ENCODE peak calls at places on chromosomes 1 and 21, in eight cellular contexts. One of them, this sample, is unnamed. For H3K4me1, the result is how much of the 10 kb centered on the place peaks cover.

GRCh38 chr1:6279721-6280383 is 19.0 kb upstream of the GPR153 start:
- DNase-seq in neuronal stem cell: no peak
- DNase-seq in heart left ventricle: no peak
- DNase-seq in transverse colon: no peak
- DNase-seq in tibial artery: no peak
- DNase-seq in hepatocyte: no peak
- DNase-seq in heart right ventricle: no peak
- DNase-seq in mucosa of descending colon: no peak
- DNase-seq in this sample: no peak

GRCh38 chr1:247385283-247385682 is 30.7 kb upstream of the NLRP3 start:
- DNase-seq in neuronal stem cell: no peak
- DNase-seq in heart left ventricle: no peak
- DNase-seq in transverse colon: no peak
- DNase-seq in tibial artery: no peak
- DNase-seq in hepatocyte: no peak
- DNase-seq in heart right ventricle: no peak
- DNase-seq in mucosa of descending colon: no peak
- DNase-seq in this sample: no peak

GRCh38 chr1:86708923-86709322 is 4.5 kb downstream of the SH3GLB1 start:
- DNase-seq in neuronal stem cell: no peak
- DNase-seq in heart left ventricle: no peak
- DNase-seq in transverse colon: no peak
- DNase-seq in tibial artery: no peak
- DNase-seq in hepatocyte: no peak
- DNase-seq in heart right ventricle: no peak
- DNase-seq in mucosa of descending colon: no peak
- DNase-seq in this sample: no peak

GRCh38 chr1:222946436-222946835 is 131.6 kb downstream of the DISP1 start:
- DNase-seq in neuronal stem cell: no peak
- DNase-seq in heart left ventricle: no peak
- DNase-seq in transverse colon: no peak
- DNase-seq in tibial artery: no peak
- DNase-seq in hepatocyte: no peak
- DNase-seq in heart right ventricle: no peak
- DNase-seq in mucosa of descending colon: no peak
- DNase-seq in this sample: no peak

GRCh38 chr1:203046984-203047630 is 20.8 kb downstream of the PPFIA4 start:
- DNase-seq in neuronal stem cell: no peak
- DNase-seq in heart left ventricle: no peak
- DNase-seq in transverse colon: no peak
- DNase-seq in tibial artery: no peak
- DNase-seq in hepatocyte: peak
- DNase-seq in heart right ventricle: no peak
- DNase-seq in mucosa of descending colon: no peak
- DNase-seq in this sample: no peak

GRCh38 chr1:77347646-77348045 is 65.8 kb downstream of the AK5 start:
- DNase-seq in neuronal stem cell: no peak
- DNase-seq in heart left ventricle: no peak
- DNase-seq in transverse colon: no peak
- DNase-seq in tibial artery: no peak
- DNase-seq in hepatocyte: peak
- DNase-seq in heart right ventricle: no peak
- DNase-seq in mucosa of descending colon: no peak
- DNase-seq in this sample: no peak

GRCh38 chr21:45596704-45597318 is 46.7 kb upstream of the PCBP3 start:
- DNase-seq in neuronal stem cell: peak
- DNase-seq in heart left ventricle: peak
- DNase-seq in transverse colon: peak
- DNase-seq in tibial artery: peak
- DNase-seq in hepatocyte: peak
- DNase-seq in heart right ventricle: peak
- DNase-seq in mucosa of descending colon: peak
- DNase-seq in this sample: peak

GRCh38 chr1:219681876-219682275 is 69.0 kb upstream of the ZC3H11B start:
- DNase-seq in neuronal stem cell: no peak
- DNase-seq in heart left ventricle: no peak
- DNase-seq in transverse colon: no peak
- DNase-seq in tibial artery: no peak
- DNase-seq in hepatocyte: no peak
- DNase-seq in heart right ventricle: no peak
- DNase-seq in mucosa of descending colon: no peak
- DNase-seq in this sample: no peak

GRCh38 chr1:100835866-100836842 is 58.5 kb downstream of the EXTL2 start:
- DNase-seq in neuronal stem cell: no peak
- DNase-seq in heart left ventricle: no peak
- DNase-seq in transverse colon: no peak
- DNase-seq in tibial artery: no peak
- DNase-seq in hepatocyte: no peak
- DNase-seq in heart right ventricle: no peak
- DNase-seq in mucosa of descending colon: no peak
- DNase-seq in this sample: no peak

GRCh38 chr1:27878038-27878437 is 5.7 kb downstream of the THEMIS2 start:
- DNase-seq in neuronal stem cell: no peak
- DNase-seq in heart left ventricle: no peak
- DNase-seq in transverse colon: no peak
- DNase-seq in tibial artery: no peak
- DNase-seq in hepatocyte: no peak
- DNase-seq in heart right ventricle: no peak
- DNase-seq in mucosa of descending colon: peak
- DNase-seq in this sample: no peak

GRCh38 chr1:159943908-159944622 is 1.3 kb downstream of the IGSF9 start:
- DNase-seq in neuronal stem cell: no peak
- DNase-seq in heart left ventricle: no peak
- DNase-seq in transverse colon: no peak
- DNase-seq in tibial artery: no peak
- DNase-seq in hepatocyte: no peak
- DNase-seq in heart right ventricle: no peak
- DNase-seq in mucosa of descending colon: no peak
- DNase-seq in this sample: no peak

GRCh38 chr1:22388666-22389455 is 62.8 kb upstream of the ZBTB40 start:
- DNase-seq in neuronal stem cell: no peak
- DNase-seq in heart left ventricle: no peak
- DNase-seq in transverse colon: no peak
- DNase-seq in tibial artery: no peak
- DNase-seq in hepatocyte: peak
- DNase-seq in heart right ventricle: no peak
- DNase-seq in mucosa of descending colon: no peak
- DNase-seq in this sample: no peak

GRCh38 chr1:4062560-4062959 is 162.5 kb upstream of the C1orf174 start:
- DNase-seq in neuronal stem cell: no peak
- DNase-seq in heart left ventricle: no peak
- DNase-seq in transverse colon: no peak
- DNase-seq in tibial artery: no peak
- DNase-seq in hepatocyte: no peak
- DNase-seq in heart right ventricle: no peak
- DNase-seq in mucosa of descending colon: no peak
- DNase-seq in this sample: no peak

GRCh38 chr1:66945316-66945715 is 20.5 kb downstream of the MIER1 start:
- DNase-seq in neuronal stem cell: no peak
- DNase-seq in heart left ventricle: no peak
- DNase-seq in transverse colon: no peak
- DNase-seq in tibial artery: no peak
- DNase-seq in hepatocyte: no peak
- DNase-seq in heart right ventricle: no peak
- DNase-seq in mucosa of descending colon: no peak
- DNase-seq in this sample: no peak

GRCh38 chr1:20376880-20377494 is 86.3 kb downstream of the VWA5B1 start:
- DNase-seq in neuronal stem cell: peak
- DNase-seq in heart left ventricle: peak
- DNase-seq in transverse colon: peak
- DNase-seq in tibial artery: peak
- DNase-seq in hepatocyte: peak
- DNase-seq in heart right ventricle: peak
- DNase-seq in mucosa of descending colon: no peak
- DNase-seq in this sample: no peak

GRCh38 chr1:16006552-16007485 is 2.8 kb downstream of the SRARP start:
- DNase-seq in neuronal stem cell: no peak
- DNase-seq in heart left ventricle: no peak
- DNase-seq in transverse colon: no peak
- DNase-seq in tibial artery: no peak
- DNase-seq in hepatocyte: no peak
- DNase-seq in heart right ventricle: no peak
- DNase-seq in mucosa of descending colon: no peak
- DNase-seq in this sample: no peak

GRCh38 chr21:41972511-41973205 is 18.8 kb upstream of the C2CD2 start:
- DNase-seq in neuronal stem cell: no peak
- DNase-seq in heart left ventricle: peak
- DNase-seq in transverse colon: no peak
- DNase-seq in tibial artery: no peak
- DNase-seq in hepatocyte: no peak
- DNase-seq in heart right ventricle: no peak
- DNase-seq in mucosa of descending colon: no peak
- DNase-seq in this sample: no peak

DNA sequence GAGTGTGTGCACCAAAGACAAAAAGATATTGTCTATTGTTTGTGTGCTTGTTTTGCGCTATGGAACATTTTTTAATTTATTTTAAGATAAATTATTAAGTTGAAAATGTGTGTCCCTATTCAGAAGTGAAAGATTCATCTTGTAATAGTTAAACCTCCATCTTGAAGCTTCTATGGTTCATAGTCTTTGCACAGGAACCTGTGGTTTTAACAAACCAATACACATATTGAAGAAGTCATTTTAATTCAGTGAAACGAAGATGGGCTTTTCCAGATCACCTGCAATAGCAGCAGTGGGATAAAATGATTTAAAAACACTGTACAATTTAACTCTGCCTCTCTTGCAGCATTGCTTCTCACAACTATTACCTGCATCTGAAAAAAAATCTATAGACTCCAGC is 42.6 kb upstream of the QSOX1 start:
- DNase-seq in neuronal stem cell: no peak
- DNase-seq in heart left ventricle: no peak
- DNase-seq in transverse colon: no peak
- DNase-seq in tibial artery: no peak
- DNase-seq in hepatocyte: no peak
- DNase-seq in heart right ventricle: no peak
- DNase-seq in mucosa of descending colon: no peak
- DNase-seq in this sample: no peak
- H3K4me3 ChIP-seq in neuronal stem cell: no peak
- H3K4me3 ChIP-seq in heart left ventricle: no peak
- H3K4me3 ChIP-seq in transverse colon: no peak
- H3K4me3 ChIP-seq in tibial artery: no peak
- H3K4me3 ChIP-seq in hepatocyte: no peak
- H3K4me3 ChIP-seq in heart right ventricle: no peak
- H3K4me3 ChIP-seq in mucosa of descending colon: no peak
- H3K4me3 ChIP-seq in this sample: no peak

GRCh38 chr1:208213786-208214185 is 30.4 kb downstream of the PLXNA2 start:
- DNase-seq in neuronal stem cell: no peak
- DNase-seq in heart left ventricle: no peak
- DNase-seq in transverse colon: no peak
- DNase-seq in tibial artery: no peak
- DNase-seq in hepatocyte: no peak
- DNase-seq in heart right ventricle: no peak
- DNase-seq in mucosa of descending colon: no peak
- DNase-seq in this sample: no peak

GRCh38 chr1:208217774-208218173 is 26.4 kb downstream of the PLXNA2 start:
- DNase-seq in neuronal stem cell: no peak
- DNase-seq in heart left ventricle: no peak
- DNase-seq in transverse colon: no peak
- DNase-seq in tibial artery: no peak
- DNase-seq in hepatocyte: no peak
- DNase-seq in heart right ventricle: no peak
- DNase-seq in mucosa of descending colon: no peak
- DNase-seq in this sample: no peak

GRCh38 chr1:208216062-208216461 is 28.1 kb downstream of the PLXNA2 start:
- DNase-seq in neuronal stem cell: no peak
- DNase-seq in heart left ventricle: no peak
- DNase-seq in transverse colon: no peak
- DNase-seq in tibial artery: no peak
- DNase-seq in hepatocyte: no peak
- DNase-seq in heart right ventricle: no peak
- DNase-seq in mucosa of descending colon: no peak
- DNase-seq in this sample: no peak

GRCh38 chr1:208216806-208217205 is 27.4 kb downstream of the PLXNA2 start:
- DNase-seq in neuronal stem cell: no peak
- DNase-seq in heart left ventricle: no peak
- DNase-seq in transverse colon: no peak
- DNase-seq in tibial artery: no peak
- DNase-seq in hepatocyte: no peak
- DNase-seq in heart right ventricle: no peak
- DNase-seq in mucosa of descending colon: no peak
- DNase-seq in this sample: no peak

GRCh38 chr1:208215393-208215792 is 28.8 kb downstream of the PLXNA2 start:
- DNase-seq in neuronal stem cell: no peak
- DNase-seq in heart left ventricle: no peak
- DNase-seq in transverse colon: no peak
- DNase-seq in tibial artery: no peak
- DNase-seq in hepatocyte: no peak
- DNase-seq in heart right ventricle: no peak
- DNase-seq in mucosa of descending colon: no peak
- DNase-seq in this sample: no peak
- H3K4me1 ChIP-seq in neuronal stem cell: under half
- H3K4me1 ChIP-seq in heart left ventricle: under half
- H3K4me1 ChIP-seq in transverse colon: under half
- H3K4me1 ChIP-seq in tibial artery: under half
- H3K4me1 ChIP-seq in hepatocyte: under half
- H3K4me1 ChIP-seq in heart right ventricle: half or more
- H3K4me1 ChIP-seq in mucosa of descending colon: under half
- H3K4me1 ChIP-seq in this sample: under half

GRCh38 chr1:90719321-90720136 is 2.4 kb upstream of the BARHL2 start:
- DNase-seq in neuronal stem cell: no peak
- DNase-seq in heart left ventricle: no peak
- DNase-seq in transverse colon: no peak
- DNase-seq in tibial artery: no peak
- DNase-seq in hepatocyte: no peak
- DNase-seq in heart right ventricle: no peak
- DNase-seq in mucosa of descending colon: no peak
- DNase-seq in this sample: no peak
- H3K4me3 ChIP-seq in neuronal stem cell: no peak
- H3K4me3 ChIP-seq in heart left ventricle: no peak
- H3K4me3 ChIP-seq in transverse colon: no peak
- H3K4me3 ChIP-seq in tibial artery: no peak
- H3K4me3 ChIP-seq in hepatocyte: no peak
- H3K4me3 ChIP-seq in heart right ventricle: no peak
- H3K4me3 ChIP-seq in mucosa of descending colon: no peak
- H3K4me3 ChIP-seq in this sample: no peak

GRCh38 chr1:154607748-154608521 is at the start of gene ADAR:
- DNase-seq in neuronal stem cell: peak
- DNase-seq in heart left ventricle: peak
- DNase-seq in transverse colon: peak
- DNase-seq in tibial artery: peak
- DNase-seq in hepatocyte: peak
- DNase-seq in heart right ventricle: peak
- DNase-seq in mucosa of descending colon: peak
- DNase-seq in this sample: peak

GRCh38 chr1:154611150-154611865 is 3.3 kb upstream of the ADAR start:
- DNase-seq in neuronal stem cell: no peak
- DNase-seq in heart left ventricle: no peak
- DNase-seq in transverse colon: no peak
- DNase-seq in tibial artery: no peak
- DNase-seq in hepatocyte: no peak
- DNase-seq in heart right ventricle: no peak
- DNase-seq in mucosa of descending colon: no peak
- DNase-seq in this sample: no peak

GRCh38 chr1:154609398-154610380 is 1.7 kb upstream of the ADAR start:
- DNase-seq in neuronal stem cell: no peak
- DNase-seq in heart left ventricle: no peak
- DNase-seq in transverse colon: peak
- DNase-seq in tibial artery: no peak
- DNase-seq in hepatocyte: no peak
- DNase-seq in heart right ventricle: no peak
- DNase-seq in mucosa of descending colon: no peak
- DNase-seq in this sample: no peak

GRCh38 chr1:154607084-154607747 is 770 bp downstream of the ADAR start:
- DNase-seq in neuronal stem cell: no peak
- DNase-seq in heart left ventricle: no peak
- DNase-seq in transverse colon: peak
- DNase-seq in tibial artery: no peak
- DNase-seq in hepatocyte: peak
- DNase-seq in heart right ventricle: no peak
- DNase-seq in mucosa of descending colon: no peak
- DNase-seq in this sample: no peak

GRCh38 chr1:154608522-154609294 is 722 bp upstream of the ADAR start:
- DNase-seq in neuronal stem cell: peak
- DNase-seq in heart left ventricle: peak
- DNase-seq in transverse colon: peak
- DNase-seq in tibial artery: peak
- DNase-seq in hepatocyte: peak
- DNase-seq in heart right ventricle: peak
- DNase-seq in mucosa of descending colon: peak
- DNase-seq in this sample: no peak
- H3K4me1 ChIP-seq in neuronal stem cell: under half
- H3K4me1 ChIP-seq in heart left ventricle: under half
- H3K4me1 ChIP-seq in transverse colon: under half
- H3K4me1 ChIP-seq in tibial artery: under half
- H3K4me1 ChIP-seq in hepatocyte: under half
- H3K4me1 ChIP-seq in heart right ventricle: under half
- H3K4me1 ChIP-seq in mucosa of descending colon: under half
- H3K4me1 ChIP-seq in this sample: under half